ENCODE peak calls at places on chromosomes 16 and 17, in five cellular contexts. J, L, M, W and B are unnamed samples.

GRCh38 chr17:75634754-75635609 is 1.7 kb downstream of the SMIM5 start:
- DNase-seq in J (no peak), L (no peak), M (no peak), W (no peak), B (no peak)

GRCh38 chr16:4379001-4379688 is 7.5 kb downstream of the VASN start:
- DNase-seq in J (no peak), L (no peak), M (no peak), W (peak; percentile 17), B (no peak)

GRCh38 chr17:47663997-47664941 is 14.6 kb downstream of the KPNB1 start:
- DNase-seq in J (peak; percentile 41), L (peak; percentile 75), M (peak; percentile 54), W (peak; percentile 39), B (peak; percentile 70)

GRCh38 chr17:79006794-79007503 is 2.6 kb downstream of the CANT1 start:
- DNase-seq in J (no peak), L (no peak), M (no peak), W (no peak), B (no peak)

GRCh38 chr17:46984892-46985291 is 5.8 kb upstream of the RPRML start:
- DNase-seq in J (no peak), L (no peak), M (no peak), W (no peak), B (no peak)

GRCh38 chr17:57328109-57328882 is 72.0 kb downstream of the MSI2 start:
- DNase-seq in J (no peak), L (no peak), M (peak; percentile 48), W (no peak), B (no peak)

GRCh38 chr17:81852237-81852636 is 8.1 kb downstream of the P4HB start:
- DNase-seq in J (no peak), L (no peak), M (no peak), W (no peak), B (no peak)

GRCh38 chr17:44203731-44204452 is 4.2 kb upstream of the ATXN7L3 start:
- DNase-seq in J (no peak), L (peak; percentile 76), M (peak; percentile 31), W (peak; percentile 41), B (peak; percentile 76)

GRCh38 chr17:61402978-61403845 is 3.6 kb downstream of the TBX2 start:
- DNase-seq in J (no peak), L (no peak), M (peak; percentile 66), W (no peak), B (peak; percentile 34)

GRCh38 chr16:84687715-84688114 is 12.1 kb upstream of the USP10 start:
- DNase-seq in J (peak; percentile 76), L (no peak), M (peak; percentile 96), W (no peak), B (no peak)

GRCh38 chr17:35684046-35684802 is 47.2 kb upstream of the RASL10B start:
- DNase-seq in J (no peak), L (peak; percentile 14), M (peak; percentile 65), W (no peak), B (no peak)

GRCh38 chr16:8026450-8026849 is 563.9 kb downstream of the TMEM114 start:
- DNase-seq in J (no peak), L (no peak), M (no peak), W (peak; percentile 24), B (no peak)

GRCh38 chr16:84986879-84987278 is 24.5 kb downstream of the ZDHHC7 start:
- DNase-seq in J (no peak), L (no peak), M (no peak), W (no peak), B (no peak)

GRCh38 chr16:14202697-14203096 is 131.6 kb downstream of the MRTFB start:
- DNase-seq in J (no peak), L (peak; percentile 35), M (no peak), W (peak; percentile 16), B (peak; percentile 51)

GRCh38 chr16:89863741-89864391 is 9.5 kb upstream of the TCF25 start:
- DNase-seq in J (peak; percentile 69), L (no peak), M (peak; percentile 40), W (no peak), B (no peak)

GRCh38 chr17:52762147-52762793 is 603.8 kb upstream of the CA10 start:
- DNase-seq in J (no peak), L (no peak), M (no peak), W (no peak), B (no peak)
- TF ChIP-seq RCOR1 in J (no peak), L (no peak), M (no peak), W (no peak), B (no peak)

GRCh38 chr17:42438600-42439567 is 15.8 kb upstream of the CAVIN1 start:
- DNase-seq in J (no peak), L (no peak), M (no peak), W (no peak), B (no peak)
- TF ChIP-seq RCOR1 in J (no peak), L (no peak), M (no peak), W (no peak), B (no peak)

GRCh38 chr17:77834170-77835115 is 124.1 kb upstream of the TNRC6C start:
- DNase-seq in J (peak; percentile 49), L (peak; percentile 71), M (peak; percentile 86), W (peak; percentile 98), B (peak; percentile 59)
- TF ChIP-seq RCOR1 in J (no peak), L (no peak), M (no peak), W (no peak), B (no peak)

GRCh38 chr16:75107505-75107904 is 9.1 kb downstream of the LDHD start:
- DNase-seq in J (no peak), L (no peak), M (no peak), W (no peak), B (no peak)
- TF ChIP-seq RCOR1 in J (no peak), L (no peak), M (no peak), W (no peak), B (no peak)

DNA sequence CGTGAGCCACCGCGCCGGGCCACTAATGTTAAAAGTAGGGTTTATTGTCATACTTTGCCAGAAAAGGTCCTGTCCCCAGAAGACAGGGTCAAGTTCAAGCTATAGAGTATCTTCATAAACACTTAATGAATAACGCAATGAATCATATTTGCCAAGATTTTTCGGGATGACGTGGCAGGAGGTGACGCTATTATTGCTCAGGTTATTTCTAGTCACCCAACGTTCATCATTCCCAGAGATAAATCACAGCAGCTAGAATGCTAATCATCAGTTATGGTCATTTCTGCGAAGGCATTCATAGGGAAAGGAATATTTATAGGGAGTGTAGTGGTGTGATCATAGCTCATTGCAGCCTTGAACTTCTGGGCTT is 2.0 kb downstream of the TMC5 start:
- DNase-seq in J (no peak), L (peak; percentile 93), M (peak; percentile 4), W (no peak), B (no peak)
- TF ChIP-seq RCOR1 in J (no peak), L (no peak), M (no peak), W (no peak), B (no peak)

GRCh38 chr17:71337903-71338302 is 782.9 kb upstream of the SOX9 start:
- DNase-seq in J (no peak), L (no peak), M (peak; percentile 29), W (no peak), B (no peak)
- TF ChIP-seq RCOR1 in J (no peak), L (no peak), M (no peak), W (no peak), B (no peak)